ENCODE peak calls at places on chromosomes 7 and 10, in five cellular contexts. X is hepatocyte, D is AG04450, O is BJ, Z is cardiac fibroblast. J is an unnamed sample.

GRCh38 chr7:128737867-128738390 is 1.2 kb upstream of the CALU start:
- DNase-seq in X (peak; percentile 33), D (no peak), O (peak; percentile 37), Z (peak; percentile 28), J (no peak)

GRCh38 chr10:128007971-128008370 is 101.1 kb downstream of the PTPRE start:
- DNase-seq in X (no peak), D (no peak), O (no peak), Z (no peak), J (no peak)

GRCh38 chr10:125064681-125065492 is 95.5 kb downstream of the CTBP2 start:
- DNase-seq in X (peak; percentile 61), D (no peak), O (peak; percentile 66), Z (peak; percentile 64), J (no peak)

GRCh38 chr10:86970152-86970886 is 2.0 kb downstream of the ADIRF start:
- DNase-seq in X (peak; percentile 29), D (no peak), O (no peak), Z (peak; percentile 34), J (no peak)

GRCh38 chr10:71326464-71326881 is 7.4 kb downstream of the SLC29A3 start:
- DNase-seq in X (no peak), D (no peak), O (no peak), Z (no peak), J (no peak)

GRCh38 chr10:124653811-124654651 is 90.1 kb downstream of the FAM53B start:
- DNase-seq in X (no peak), D (no peak), O (no peak), Z (no peak), J (no peak)

GRCh38 chr7:155490697-155491628 is 33.0 kb downstream of the EN2 start:
- DNase-seq in X (no peak), D (no peak), O (no peak), Z (peak; percentile 22), J (no peak)

GRCh38 chr10:29728541-29729049 is 93.8 kb upstream of the SVIL start:
- DNase-seq in X (no peak), D (no peak), O (no peak), Z (no peak), J (no peak)

GRCh38 chr10:43695730-43696129 is 47.0 kb upstream of the ZNF32 start:
- DNase-seq in X (no peak), D (no peak), O (no peak), Z (no peak), J (no peak)

GRCh38 chr10:62814901-62815372 is 1.2 kb downstream of the EGR2 start:
- DNase-seq in X (peak; percentile 19), D (no peak), O (no peak), Z (peak; percentile 19), J (no peak)

GRCh38 chr10:13051126-13051694 is 48.8 kb upstream of the OPTN start:
- DNase-seq in X (no peak), D (no peak), O (no peak), Z (no peak), J (no peak)

GRCh38 chr7:133434246-133434865 is 181.5 kb downstream of the EXOC4 start:
- DNase-seq in X (peak; percentile 8), D (no peak), O (no peak), Z (peak; percentile 65), J (no peak)
- TF ChIP-seq CTCF in X (peak; percentile 54), D (peak; percentile 70), O (peak; percentile 54), Z (peak; percentile 48), J (peak; percentile 42)

GRCh38 chr10:9205558-9205957 is 1151.1 kb downstream of the GATA3 start:
- DNase-seq in X (no peak), D (no peak), O (no peak), Z (no peak), J (no peak)

GRCh38 chr10:9209105-9209798 is 1154.8 kb downstream of the GATA3 start:
- DNase-seq in X (peak; percentile 70), D (peak; percentile 26), O (no peak), Z (peak; percentile 73), J (no peak)

GRCh38 chr10:9215121-9215520 is 1160.6 kb downstream of the GATA3 start:
- DNase-seq in X (no peak), D (no peak), O (no peak), Z (no peak), J (no peak)

GRCh38 chr10:9214618-9215017 is 1160.1 kb downstream of the GATA3 start:
- DNase-seq in X (no peak), D (no peak), O (no peak), Z (no peak), J (no peak)

DNA sequence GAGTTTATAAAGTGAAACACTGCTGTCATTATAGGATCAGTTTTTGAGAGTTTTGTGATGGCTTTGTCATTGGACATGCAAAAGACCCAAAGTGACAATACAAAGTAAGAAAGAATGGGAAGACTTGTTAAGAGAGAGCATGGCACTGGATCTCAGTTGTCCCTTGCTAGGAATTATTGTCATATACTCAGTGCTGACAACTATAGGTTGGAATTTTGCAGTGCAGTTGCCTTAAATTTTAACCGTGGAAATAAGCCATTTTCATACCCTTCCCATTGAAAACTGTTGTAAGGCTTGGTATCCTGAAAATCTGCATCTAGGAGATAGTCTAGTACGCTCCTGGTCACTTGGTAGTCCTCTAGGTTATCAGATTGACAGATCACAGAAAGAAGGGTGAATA is 1156.7 kb downstream of the GATA3 start:
- DNase-seq in X (no peak), D (no peak), O (no peak), Z (no peak), J (no peak)
- TF ChIP-seq CTCF in X (peak; percentile 41), D (peak; percentile 61), O (peak; percentile 52), Z (peak; percentile 31), J (no peak)

DNA sequence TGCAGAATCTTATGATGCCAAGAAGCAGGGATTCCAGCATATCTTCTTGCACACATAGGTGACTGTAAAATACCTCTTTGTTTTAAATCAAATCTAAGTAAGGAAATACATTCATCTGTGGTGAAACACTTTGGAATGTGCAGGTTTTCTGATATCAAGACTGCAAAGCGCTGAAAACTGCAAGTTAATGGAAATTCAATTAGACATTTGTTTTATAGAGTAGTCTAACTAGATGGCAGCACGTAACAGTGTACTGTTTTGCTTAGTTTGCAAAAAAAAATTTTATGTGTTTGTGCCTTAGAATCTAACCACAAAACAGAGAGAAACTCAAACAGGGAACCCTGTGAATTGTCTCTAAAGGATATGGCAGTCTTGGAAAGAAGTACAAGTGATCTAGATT is 259.2 kb downstream of the HDAC9 start:
- DNase-seq in X (no peak), D (no peak), O (no peak), Z (peak; percentile 48), J (no peak)
- TF ChIP-seq CTCF in X (no peak), D (no peak), O (peak; percentile 11), Z (no peak), J (no peak)

DNA sequence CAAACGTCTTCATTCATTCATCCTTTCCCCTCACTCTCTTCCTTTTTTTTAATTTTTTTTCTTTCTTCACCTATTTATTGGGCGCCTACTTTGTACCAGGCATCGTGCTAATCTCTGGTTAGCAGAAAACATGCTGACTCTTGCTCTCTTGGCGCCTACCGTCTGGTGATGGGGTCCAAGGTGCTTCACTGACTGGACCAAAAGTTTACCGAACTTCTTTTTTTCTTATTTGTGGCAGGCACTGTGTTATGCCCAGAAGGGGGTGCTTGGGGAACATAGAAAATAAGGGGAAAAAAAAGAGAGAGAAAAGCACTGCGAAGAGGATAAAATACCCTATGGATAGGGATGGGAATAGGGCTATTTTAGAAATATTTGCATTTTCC is 505 bp upstream of the FAM204A start:
- DNase-seq in X (no peak), D (no peak), O (no peak), Z (no peak), J (no peak)
- TF ChIP-seq CTCF in X (peak; percentile 11), D (no peak), O (no peak), Z (no peak), J (no peak)

DNA sequence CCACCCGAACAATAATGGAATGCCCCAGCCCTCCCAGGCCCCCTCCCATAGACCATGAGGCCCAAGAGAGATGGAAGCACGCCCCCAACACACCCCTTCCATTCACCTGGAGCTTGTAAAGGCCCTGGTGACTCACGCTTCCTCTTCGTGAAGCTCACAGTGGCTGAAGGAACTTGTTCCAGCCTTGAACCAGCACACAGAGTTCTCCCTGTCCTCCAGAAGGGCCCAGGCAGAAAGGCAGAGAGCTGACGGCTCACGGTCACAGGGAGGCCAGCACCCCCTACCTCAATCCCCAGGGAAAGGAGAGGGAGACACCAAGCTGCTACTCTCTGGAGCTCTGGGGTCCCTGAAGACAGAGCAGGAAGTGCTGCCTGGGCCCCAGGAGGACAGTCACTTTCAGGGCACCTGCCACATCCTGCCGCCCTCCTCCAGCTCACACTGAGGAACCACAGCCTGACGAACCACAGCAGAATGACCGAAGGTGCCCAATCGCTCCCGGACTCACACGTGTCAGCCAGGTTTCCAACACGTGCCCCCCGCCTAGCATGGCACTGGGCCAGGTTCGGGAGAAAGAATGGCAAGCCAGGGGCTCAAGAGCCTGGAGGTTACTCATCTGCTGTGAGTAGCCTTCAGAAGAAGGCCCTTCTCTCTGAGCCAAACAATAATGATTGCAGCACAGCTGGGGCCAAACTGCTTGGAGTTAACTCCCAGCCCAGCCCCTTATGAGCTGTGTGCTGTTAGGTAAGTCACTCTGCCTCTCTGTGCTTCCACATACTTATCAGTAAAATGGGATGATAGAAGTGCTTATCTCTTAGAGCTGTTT is 52.8 kb downstream of the DLG5 start:
- DNase-seq in X (peak; percentile 75), D (no peak), O (peak; percentile 19), Z (peak; percentile 44), J (peak; percentile 7)
- TF ChIP-seq CTCF in X (no peak), D (no peak), O (no peak), Z (no peak), J (no peak)

DNA sequence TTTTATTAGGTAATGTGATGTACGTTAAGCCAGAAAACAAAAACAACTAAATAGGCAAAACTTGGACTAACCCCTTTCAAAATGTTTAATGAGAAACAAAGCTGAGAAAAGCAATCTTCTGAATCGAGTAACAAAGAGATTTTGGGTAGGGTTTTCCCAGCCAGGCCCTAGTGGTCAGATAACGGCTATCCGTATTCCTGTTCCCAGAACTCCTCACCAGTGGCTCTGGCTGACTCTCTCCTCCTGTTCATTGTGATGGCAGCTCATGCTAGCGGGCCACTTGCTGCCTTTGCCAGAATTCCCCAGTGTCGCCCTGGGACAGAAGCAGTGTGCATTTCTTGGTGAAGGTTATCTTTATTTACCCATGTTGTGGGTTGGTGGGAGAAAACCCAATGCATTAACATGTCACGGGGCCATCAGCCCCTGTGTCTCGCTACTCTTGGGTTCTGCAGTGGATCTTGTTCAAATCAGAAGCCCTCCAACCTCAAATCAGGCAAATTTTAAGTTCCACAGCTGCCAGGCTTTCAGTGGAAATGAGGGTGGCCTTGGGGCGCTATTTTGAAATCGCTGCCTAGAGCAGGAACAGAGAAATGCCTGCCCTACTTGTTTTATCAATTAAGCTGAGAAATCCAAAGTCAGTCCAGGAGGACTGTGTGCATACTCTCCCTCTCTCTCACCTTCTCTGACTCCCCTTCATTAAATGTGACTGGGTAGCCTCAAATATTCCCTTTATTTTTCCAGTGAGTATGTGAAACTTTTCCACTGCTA is 164.5 kb upstream of the NPVF start:
- DNase-seq in X (no peak), D (no peak), O (no peak), Z (peak; percentile 5), J (no peak)
- TF ChIP-seq CTCF in X (no peak), D (no peak), O (no peak), Z (no peak), J (no peak)

DNA sequence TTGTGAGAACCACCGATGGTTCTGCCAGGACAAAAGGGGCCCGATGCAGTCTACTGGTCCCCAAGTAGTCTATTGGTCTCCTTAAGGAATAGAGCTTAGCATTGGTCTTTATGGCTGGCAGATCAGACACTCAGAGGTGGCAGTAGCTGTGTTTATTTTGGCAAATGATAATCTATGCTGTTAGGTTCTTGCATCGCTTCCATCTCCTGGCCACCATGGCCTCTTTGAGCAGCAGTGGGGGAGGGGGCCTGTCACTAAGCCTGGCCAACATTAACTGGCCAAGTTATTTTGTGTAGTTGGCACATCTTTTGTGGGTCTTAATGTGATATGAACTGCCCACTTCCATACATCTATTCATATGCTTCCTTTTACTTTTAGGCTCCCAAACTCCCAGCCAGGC is 4.5 kb upstream of the ZC3HAV1 start:
- DNase-seq in X (no peak), D (no peak), O (no peak), Z (no peak), J (no peak)
- TF ChIP-seq CTCF in X (no peak), D (no peak), O (no peak), Z (no peak), J (no peak)